ENCODE peak calls at places on chromosome 5, in five cellular contexts. One of them, this sample, is unnamed.

GRCh38 chr5:116576043-116576713 is 1.6 kb upstream of the SEMA6A start:
- DNase-seq in kidney epithelial cell: no peak
- DNase-seq in mammary epithelial cell: peak
- DNase-seq in gastrocnemius medialis: no peak
- DNase-seq in spleen: peak
- DNase-seq in this sample: no peak

GRCh38 chr5:53884411-53884810 is 324.0 kb downstream of the NDUFS4 start:
- DNase-seq in kidney epithelial cell: no peak
- DNase-seq in mammary epithelial cell: no peak
- DNase-seq in gastrocnemius medialis: no peak
- DNase-seq in spleen: no peak
- DNase-seq in this sample: no peak

GRCh38 chr5:123285122-123286011 is 137.8 kb downstream of the CEP120 start:
- DNase-seq in kidney epithelial cell: no peak
- DNase-seq in mammary epithelial cell: no peak
- DNase-seq in gastrocnemius medialis: no peak
- DNase-seq in spleen: no peak
- DNase-seq in this sample: peak

GRCh38 chr5:53038196-53038847 is 49.2 kb downstream of the ITGA2 start:
- DNase-seq in kidney epithelial cell: no peak
- DNase-seq in mammary epithelial cell: peak
- DNase-seq in gastrocnemius medialis: no peak
- DNase-seq in spleen: no peak
- DNase-seq in this sample: no peak

GRCh38 chr5:67401166-67401565 is 204.6 kb upstream of the CD180 start:
- DNase-seq in kidney epithelial cell: no peak
- DNase-seq in mammary epithelial cell: no peak
- DNase-seq in gastrocnemius medialis: no peak
- DNase-seq in spleen: no peak
- DNase-seq in this sample: no peak

GRCh38 chr5:121984250-121984649 is 22.5 kb downstream of the SRFBP1 start:
- DNase-seq in kidney epithelial cell: no peak
- DNase-seq in mammary epithelial cell: no peak
- DNase-seq in gastrocnemius medialis: no peak
- DNase-seq in spleen: no peak
- DNase-seq in this sample: no peak

GRCh38 chr5:76273491-76273890 is 129.6 kb upstream of the IQGAP2 start:
- DNase-seq in kidney epithelial cell: no peak
- DNase-seq in mammary epithelial cell: no peak
- DNase-seq in gastrocnemius medialis: no peak
- DNase-seq in spleen: no peak
- DNase-seq in this sample: no peak

GRCh38 chr5:36150676-36151433 is 832 bp downstream of the LMBRD2 start:
- DNase-seq in kidney epithelial cell: no peak
- DNase-seq in mammary epithelial cell: peak
- DNase-seq in gastrocnemius medialis: no peak
- DNase-seq in spleen: peak
- DNase-seq in this sample: no peak

GRCh38 chr5:153542536-153542935 is 52.1 kb downstream of the GRIA1 start:
- DNase-seq in kidney epithelial cell: no peak
- DNase-seq in mammary epithelial cell: peak
- DNase-seq in gastrocnemius medialis: no peak
- DNase-seq in spleen: no peak
- DNase-seq in this sample: no peak

GRCh38 chr5:178252258-178252657 is 19.7 kb upstream of the PHYKPL start:
- DNase-seq in kidney epithelial cell: no peak
- DNase-seq in mammary epithelial cell: no peak
- DNase-seq in gastrocnemius medialis: no peak
- DNase-seq in spleen: no peak
- DNase-seq in this sample: no peak

GRCh38 chr5:35513612-35514011 is 104.1 kb upstream of the SPEF2 start:
- DNase-seq in kidney epithelial cell: no peak
- DNase-seq in mammary epithelial cell: no peak
- DNase-seq in gastrocnemius medialis: no peak
- DNase-seq in spleen: no peak
- DNase-seq in this sample: no peak

GRCh38 chr5:138466058-138466899 is 1.0 kb downstream of the EGR1 start:
- DNase-seq in kidney epithelial cell: no peak
- DNase-seq in mammary epithelial cell: no peak
- DNase-seq in gastrocnemius medialis: no peak
- DNase-seq in spleen: peak
- DNase-seq in this sample: peak

GRCh38 chr5:142600611-142601360 is 85.1 kb downstream of the FGF1 start:
- DNase-seq in kidney epithelial cell: no peak
- DNase-seq in mammary epithelial cell: no peak
- DNase-seq in gastrocnemius medialis: peak
- DNase-seq in spleen: no peak
- DNase-seq in this sample: peak

GRCh38 chr5:13859285-13859684 is 85.2 kb downstream of the DNAH5 start:
- DNase-seq in kidney epithelial cell: no peak
- DNase-seq in mammary epithelial cell: no peak
- DNase-seq in gastrocnemius medialis: no peak
- DNase-seq in spleen: no peak
- DNase-seq in this sample: no peak

GRCh38 chr5:178437296-178438075 is 152.7 kb downstream of the COL23A1 start:
- DNase-seq in kidney epithelial cell: no peak
- DNase-seq in mammary epithelial cell: no peak
- DNase-seq in gastrocnemius medialis: no peak
- DNase-seq in spleen: no peak
- DNase-seq in this sample: no peak

GRCh38 chr5:80408475-80408875 is 611 bp downstream of the ZFYVE16 start:
- DNase-seq in kidney epithelial cell: no peak
- DNase-seq in mammary epithelial cell: peak
- DNase-seq in gastrocnemius medialis: peak
- DNase-seq in spleen: no peak
- DNase-seq in this sample: no peak

GRCh38 chr5:175697846-175698245 is 40.0 kb downstream of the HRH2 start:
- DNase-seq in kidney epithelial cell: no peak
- DNase-seq in mammary epithelial cell: no peak
- DNase-seq in gastrocnemius medialis: no peak
- DNase-seq in spleen: peak
- DNase-seq in this sample: no peak

GRCh38 chr5:93096561-93096960 is 484.5 kb downstream of the NR2F1-AS1 start:
- DNase-seq in kidney epithelial cell: no peak
- DNase-seq in mammary epithelial cell: no peak
- DNase-seq in gastrocnemius medialis: no peak
- DNase-seq in spleen: no peak
- DNase-seq in this sample: no peak

GRCh38 chr5:74550927-74551326 is 89.6 kb downstream of the ENC1 start:
- DNase-seq in kidney epithelial cell: no peak
- DNase-seq in mammary epithelial cell: no peak
- DNase-seq in gastrocnemius medialis: no peak
- DNase-seq in spleen: no peak
- DNase-seq in this sample: no peak

GRCh38 chr5:3671366-3671765 is 75.7 kb downstream of the IRX1 start:
- DNase-seq in kidney epithelial cell: no peak
- DNase-seq in mammary epithelial cell: peak
- DNase-seq in gastrocnemius medialis: no peak
- DNase-seq in spleen: no peak
- DNase-seq in this sample: no peak

GRCh38 chr5:179343902-179344300 is 1.4 kb downstream of the ADAMTS2 start:
- DNase-seq in kidney epithelial cell: no peak
- DNase-seq in mammary epithelial cell: no peak
- DNase-seq in gastrocnemius medialis: no peak
- DNase-seq in spleen: peak
- DNase-seq in this sample: no peak

GRCh38 chr5:5969942-5970483 is 408.3 kb downstream of the MED10 start:
- DNase-seq in kidney epithelial cell: no peak
- DNase-seq in mammary epithelial cell: no peak
- DNase-seq in gastrocnemius medialis: no peak
- DNase-seq in spleen: no peak
- DNase-seq in this sample: no peak

GRCh38 chr5:58348996-58349728 is 110.7 kb downstream of the PLK2 start:
- DNase-seq in kidney epithelial cell: no peak
- DNase-seq in mammary epithelial cell: peak
- DNase-seq in gastrocnemius medialis: no peak
- DNase-seq in spleen: no peak
- DNase-seq in this sample: no peak

GRCh38 chr5:170524576-170524975 is 20.8 kb downstream of the KCNIP1 start:
- DNase-seq in kidney epithelial cell: no peak
- DNase-seq in mammary epithelial cell: no peak
- DNase-seq in gastrocnemius medialis: no peak
- DNase-seq in spleen: no peak
- DNase-seq in this sample: no peak

GRCh38 chr5:134345996-134346395 is 21.0 kb downstream of the CDKL3 start:
- DNase-seq in kidney epithelial cell: peak
- DNase-seq in mammary epithelial cell: peak
- DNase-seq in gastrocnemius medialis: no peak
- DNase-seq in spleen: no peak
- DNase-seq in this sample: no peak

GRCh38 chr5:170312666-170313065 is 15.1 kb upstream of the LCP2 start:
- DNase-seq in kidney epithelial cell: peak
- DNase-seq in mammary epithelial cell: peak
- DNase-seq in gastrocnemius medialis: no peak
- DNase-seq in spleen: no peak
- DNase-seq in this sample: peak

GRCh38 chr5:175098301-175098700 is 345.7 kb downstream of the DRD1 start:
- DNase-seq in kidney epithelial cell: no peak
- DNase-seq in mammary epithelial cell: no peak
- DNase-seq in gastrocnemius medialis: no peak
- DNase-seq in spleen: no peak
- DNase-seq in this sample: no peak

GRCh38 chr5:154844800-154845199 is 5.6 kb downstream of the FAXDC2 start:
- DNase-seq in kidney epithelial cell: no peak
- DNase-seq in mammary epithelial cell: no peak
- DNase-seq in gastrocnemius medialis: no peak
- DNase-seq in spleen: no peak
- DNase-seq in this sample: no peak

GRCh38 chr5:154850255-154851062 is at the start of gene FAXDC2:
- DNase-seq in kidney epithelial cell: no peak
- DNase-seq in mammary epithelial cell: peak
- DNase-seq in gastrocnemius medialis: peak
- DNase-seq in spleen: no peak
- DNase-seq in this sample: peak

GRCh38 chr5:154849791-154850201 is 607 bp downstream of the FAXDC2 start:
- DNase-seq in kidney epithelial cell: no peak
- DNase-seq in mammary epithelial cell: peak
- DNase-seq in gastrocnemius medialis: no peak
- DNase-seq in spleen: no peak
- DNase-seq in this sample: no peak

GRCh38 chr5:154851351-154851750 is 948 bp upstream of the FAXDC2 start:
- DNase-seq in kidney epithelial cell: no peak
- DNase-seq in mammary epithelial cell: no peak
- DNase-seq in gastrocnemius medialis: no peak
- DNase-seq in spleen: no peak
- DNase-seq in this sample: no peak

DNA sequence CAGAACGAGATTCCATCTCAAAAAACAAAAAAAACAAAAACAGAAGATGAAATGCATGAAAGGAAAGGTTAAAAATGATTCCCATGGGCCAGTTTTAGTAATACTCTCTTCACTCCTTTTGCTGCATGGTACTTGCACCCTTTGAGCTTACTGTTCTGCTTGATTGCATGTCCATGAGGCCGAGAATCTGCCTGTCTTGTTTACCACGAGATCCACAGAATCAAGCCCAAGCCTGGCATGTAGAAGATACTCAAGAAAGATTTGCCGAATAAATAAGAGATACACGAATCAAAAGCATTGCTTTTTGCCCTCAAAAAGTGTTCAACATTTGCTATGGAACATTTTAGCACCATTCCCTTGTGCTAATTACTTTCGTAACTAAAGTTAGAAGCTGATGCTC is 1.1 kb downstream of the FAXDC2 start:
- DNase-seq in kidney epithelial cell: no peak
- DNase-seq in mammary epithelial cell: no peak
- DNase-seq in gastrocnemius medialis: no peak
- DNase-seq in spleen: no peak
- DNase-seq in this sample: no peak
- H3K4me3 ChIP-seq in kidney epithelial cell: no peak
- H3K4me3 ChIP-seq in mammary epithelial cell: no peak
- H3K4me3 ChIP-seq in gastrocnemius medialis: peak
- H3K4me3 ChIP-seq in spleen: no peak
- H3K4me3 ChIP-seq in this sample: peak

GRCh38 chr5:148829734-148830133 is 3.3 kb downstream of the ADRB2 start:
- DNase-seq in kidney epithelial cell: no peak
- DNase-seq in mammary epithelial cell: no peak
- DNase-seq in gastrocnemius medialis: peak
- DNase-seq in spleen: no peak
- DNase-seq in this sample: no peak

GRCh38 chr5:148831590-148832565 is 5.5 kb downstream of the ADRB2 start:
- DNase-seq in kidney epithelial cell: no peak
- DNase-seq in mammary epithelial cell: no peak
- DNase-seq in gastrocnemius medialis: peak
- DNase-seq in spleen: no peak
- DNase-seq in this sample: no peak

GRCh38 chr5:148829248-148829594 is 2.8 kb downstream of the ADRB2 start:
- DNase-seq in kidney epithelial cell: no peak
- DNase-seq in mammary epithelial cell: no peak
- DNase-seq in gastrocnemius medialis: no peak
- DNase-seq in spleen: no peak
- DNase-seq in this sample: no peak

GRCh38 chr5:148828461-148829247 is 2.2 kb downstream of the ADRB2 start:
- DNase-seq in kidney epithelial cell: no peak
- DNase-seq in mammary epithelial cell: peak
- DNase-seq in gastrocnemius medialis: peak
- DNase-seq in spleen: no peak
- DNase-seq in this sample: no peak

GRCh38 chr5:148830220-148830619 is 3.8 kb downstream of the ADRB2 start:
- DNase-seq in kidney epithelial cell: no peak
- DNase-seq in mammary epithelial cell: no peak
- DNase-seq in gastrocnemius medialis: peak
- DNase-seq in spleen: no peak
- DNase-seq in this sample: no peak
- H3K4me3 ChIP-seq in kidney epithelial cell: no peak
- H3K4me3 ChIP-seq in mammary epithelial cell: peak
- H3K4me3 ChIP-seq in gastrocnemius medialis: peak
- H3K4me3 ChIP-seq in spleen: peak
- H3K4me3 ChIP-seq in this sample: peak

GRCh38 chr5:112417931-112418358 is 1.1 kb downstream of the EPB41L4A start:
- DNase-seq in kidney epithelial cell: no peak
- DNase-seq in mammary epithelial cell: peak
- DNase-seq in gastrocnemius medialis: no peak
- DNase-seq in spleen: peak
- DNase-seq in this sample: no peak
- H3K4me3 ChIP-seq in kidney epithelial cell: peak
- H3K4me3 ChIP-seq in mammary epithelial cell: peak
- H3K4me3 ChIP-seq in gastrocnemius medialis: peak
- H3K4me3 ChIP-seq in spleen: peak
- H3K4me3 ChIP-seq in this sample: peak

DNA sequence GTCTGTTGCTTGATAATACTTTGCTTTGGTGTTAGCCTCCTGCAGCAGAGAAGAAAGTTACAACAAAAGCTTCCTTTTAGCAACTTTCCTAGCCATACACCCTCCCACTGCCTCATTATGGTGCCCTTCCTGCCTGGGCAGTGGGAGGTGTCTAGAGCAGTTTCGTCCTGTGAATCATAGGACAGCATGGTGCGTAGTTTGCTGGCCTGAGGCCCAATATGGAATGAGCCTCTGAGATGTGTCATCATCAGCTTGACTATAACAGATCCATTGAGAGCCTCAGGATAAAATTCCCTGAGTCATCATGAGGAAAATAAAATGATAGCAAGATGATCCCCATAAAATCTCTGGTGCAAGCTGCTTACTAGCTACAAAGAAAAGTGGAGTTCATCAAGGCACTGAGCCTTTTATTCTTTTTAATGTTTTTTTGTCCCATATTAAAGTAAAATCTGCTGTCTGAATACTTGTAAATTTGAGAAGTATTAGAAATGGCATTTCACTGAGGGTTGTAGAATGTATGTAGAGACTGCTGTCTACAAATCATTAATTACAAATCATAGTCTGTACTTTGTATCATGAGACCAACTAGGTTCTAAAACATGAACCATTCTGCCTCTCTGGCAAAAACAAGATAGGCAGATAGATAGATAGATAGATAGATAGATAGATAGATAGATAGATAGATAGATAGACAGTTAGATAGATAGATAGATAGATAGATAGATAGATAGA is 303.0 kb upstream of the PDE4D start:
- DNase-seq in kidney epithelial cell: peak
- DNase-seq in mammary epithelial cell: peak
- DNase-seq in gastrocnemius medialis: no peak
- DNase-seq in spleen: no peak
- DNase-seq in this sample: peak
- H3K4me3 ChIP-seq in kidney epithelial cell: no peak
- H3K4me3 ChIP-seq in mammary epithelial cell: no peak
- H3K4me3 ChIP-seq in gastrocnemius medialis: no peak
- H3K4me3 ChIP-seq in spleen: no peak
- H3K4me3 ChIP-seq in this sample: no peak

This sample was measured in ascending aorta.